ENCODE peak calls at places on chromosomes 2 and 18, in ten cellular contexts. N is stomach, J is transverse colon, P is sigmoid colon, G is HCT116, U is upper lobe of left lung, I is spleen, Q is K562, V is suprapubic skin, K is prostate gland. E is an unnamed sample. For H3K36me3, the result is how much of the 10 kb centered on the place peaks cover.

GRCh38 chr2:49940616-49941015 is 786.3 kb upstream of the FSHR start:
- DNase-seq in I (no peak), J (no peak), N (no peak), G (no peak), K (no peak), P (no peak), Q (no peak), V (no peak), U (no peak), E (no peak)

GRCh38 chr2:80326214-80326613 is 21.7 kb upstream of the LRRTM1 start:
- DNase-seq in K (no peak), N (no peak), V (no peak), Q (peak), G (no peak), J (no peak), U (no peak), P (no peak), I (no peak), E (no peak)

GRCh38 chr2:219638948-219639341 is 11.5 kb downstream of the SLC4A3 start:
- DNase-seq in N (no peak), J (no peak), I (no peak), G (no peak), P (peak), Q (no peak), K (no peak), U (no peak), V (no peak), E (no peak)

GRCh38 chr18:49584431-49584830 is 22.6 kb downstream of the LIPG start:
- DNase-seq in Q (no peak), V (no peak), N (no peak), J (no peak), G (no peak), P (no peak), I (no peak), K (no peak), U (no peak), E (no peak)

GRCh38 chr18:48827321-48828200 is 123.2 kb downstream of the SMAD7 start:
- DNase-seq in G (no peak), Q (peak), J (no peak), V (no peak), P (peak), I (peak), N (peak), K (no peak), U (peak), E (no peak)

GRCh38 chr2:162582357-162582798 is 238.4 kb downstream of the GCA start:
- DNase-seq in G (no peak), Q (no peak), U (peak), K (no peak), N (peak), V (no peak), J (no peak), P (no peak), I (no peak), E (no peak)

GRCh38 chr2:58419983-58420382 is 178.9 kb upstream of the FANCL start:
- DNase-seq in Q (no peak), U (no peak), P (no peak), I (peak), V (no peak), G (no peak), K (no peak), N (no peak), J (no peak), E (no peak)

GRCh38 chr18:616380-616995 is 19.7 kb downstream of the CLUL1 start:
- DNase-seq in Q (peak), J (no peak), N (no peak), I (no peak), P (no peak), K (no peak), G (peak), U (no peak), V (no peak), E (no peak)

GRCh38 chr2:233831011-233831721 is 23.2 kb downstream of the HJURP start:
- DNase-seq in J (no peak), N (peak), V (peak), K (no peak), Q (no peak), I (peak), P (peak), G (no peak), U (no peak), E (no peak)

GRCh38 chr2:221614274-221614673 is 42.2 kb upstream of the EPHA4 start:
- DNase-seq in U (peak), J (no peak), P (no peak), G (no peak), V (no peak), N (no peak), Q (no peak), I (no peak), K (no peak), E (no peak)

GRCh38 chr2:46385786-46386577 is 88.8 kb downstream of the EPAS1 start:
- DNase-seq in Q (no peak), N (no peak), G (no peak), U (no peak), I (no peak), P (no peak), K (no peak), J (no peak), V (no peak), E (no peak)

GRCh38 chr2:229575569-229576315 is 138.6 kb downstream of the DNER start:
- DNase-seq in I (no peak), V (no peak), G (no peak), K (no peak), U (no peak), J (no peak), P (no peak), Q (no peak), N (no peak), E (no peak)

GRCh38 chr2:170122883-170123547 is 54.9 kb upstream of the MYO3B start:
- DNase-seq in N (no peak), G (peak), K (no peak), U (no peak), I (no peak), J (no peak), Q (no peak), V (no peak), P (no peak), E (no peak)

GRCh38 chr2:162114291-162114690 is 37.8 kb downstream of the GCG start:
- DNase-seq in K (no peak), N (no peak), V (no peak), J (no peak), U (no peak), G (no peak), I (no peak), P (no peak), Q (no peak), E (no peak)

GRCh38 chr2:85584857-85585780 is 888 bp downstream of the VAMP5 start:
- DNase-seq in V (no peak), Q (peak), U (peak), G (no peak), I (no peak), K (peak), J (peak), N (peak), P (peak), E (no peak)

GRCh38 chr18:55419939-55420664 is 167.9 kb downstream of the TCF4 start:
- DNase-seq in P (no peak), G (no peak), Q (no peak), V (no peak), U (no peak), K (no peak), J (no peak), N (no peak), I (no peak), E (no peak)

GRCh38 chr2:47541848-47542450 is 139.0 kb downstream of the MSH2 start:
- DNase-seq in G (no peak), P (peak), K (no peak), Q (no peak), J (no peak), N (no peak), V (no peak), I (no peak), U (no peak), E (no peak)

GRCh38 chr2:7013761-7014160 is 96.5 kb downstream of the RNF144A start:
- DNase-seq in N (no peak), Q (no peak), V (no peak), I (no peak), K (no peak), J (no peak), G (no peak), P (no peak), U (no peak), E (no peak)

GRCh38 chr2:102436284-102436683 is 13.3 kb downstream of the IL18RAP start:
- DNase-seq in I (no peak), K (no peak), U (no peak), V (no peak), G (no peak), N (no peak), Q (no peak), J (no peak), P (no peak), E (peak)

DNA sequence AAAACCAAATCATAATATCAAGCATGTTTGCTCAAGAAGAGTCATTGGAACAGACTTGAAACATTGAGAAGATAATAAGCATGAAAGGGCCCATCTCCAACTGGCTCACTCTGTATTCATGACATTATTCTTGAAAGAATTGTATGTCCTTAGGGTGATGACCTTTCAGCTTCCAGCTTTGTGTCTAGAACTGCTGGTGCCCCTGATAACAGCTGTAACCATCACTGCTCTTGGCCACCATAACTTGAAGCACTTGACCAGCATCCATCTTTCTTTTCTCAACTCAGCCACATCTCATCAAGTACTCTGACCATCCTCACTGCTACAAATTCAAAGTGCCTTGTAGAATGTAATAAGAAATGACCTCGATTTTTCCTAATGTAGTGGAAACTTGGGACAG is 289.9 kb downstream of the SLC8A1 start:
- DNase-seq in V (no peak), K (no peak), G (no peak), N (no peak), J (no peak), U (no peak), P (no peak), Q (no peak), I (no peak), E (peak)
- H3K36me3 ChIP-seq in V (under half), K (under half), G (under half), N (under half), J (under half), U (under half), P (under half), Q (under half), I (under half), E (half or more)

GRCh38 chr2:178506949-178507348 is 26.7 kb downstream of the PLEKHA3 start:
- DNase-seq in N (no peak), V (no peak), J (no peak), G (no peak), I (no peak), Q (no peak), U (no peak), K (no peak), P (no peak), E (no peak)
- TF ChIP-seq POLR2A in N (no peak), V (no peak), J (no peak), G (no peak), I (no peak), Q (no peak), U (no peak), K (no peak), P (no peak), E (no peak)

DNA sequence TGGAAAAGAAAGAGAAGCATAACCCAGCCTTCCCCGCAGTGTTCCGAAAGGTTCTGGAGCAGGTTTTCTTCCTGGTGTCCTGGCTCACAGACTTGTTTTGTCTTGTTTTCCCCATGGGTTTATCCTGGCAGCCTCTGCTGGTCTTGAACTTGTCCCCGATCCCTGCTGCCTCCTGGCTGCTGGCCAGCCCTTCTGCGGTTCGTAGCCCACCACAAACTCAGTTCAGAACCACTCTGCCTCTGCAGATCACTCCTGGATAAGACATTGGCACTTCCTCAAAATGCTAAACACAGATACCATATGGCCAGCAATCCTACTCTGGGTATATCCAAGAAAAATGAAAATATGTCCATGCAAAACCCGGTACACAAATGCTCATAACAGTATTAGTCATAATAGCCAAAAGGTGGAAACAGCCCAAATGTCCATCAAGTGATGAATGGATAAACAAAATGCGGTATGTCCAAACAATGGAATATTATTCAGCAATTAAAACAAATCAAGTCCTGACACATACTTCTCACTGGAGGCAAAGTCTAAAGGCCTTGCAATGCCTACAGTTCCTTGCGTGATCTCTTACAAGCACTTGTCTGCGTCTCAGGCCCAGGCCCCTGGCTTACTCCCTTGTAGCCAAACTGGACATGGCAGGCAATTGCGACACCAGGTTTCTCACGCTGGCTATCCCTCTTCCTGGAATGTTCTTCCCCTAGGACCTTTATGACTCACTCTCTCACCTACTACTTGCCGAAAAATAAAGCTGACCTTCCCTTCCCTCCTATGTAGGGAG is 28.0 kb upstream of the ARHGEF4 start:
- DNase-seq in K (no peak), P (no peak), U (no peak), G (peak), J (no peak), N (no peak), Q (no peak), V (no peak), I (peak), E (no peak)
- TF ChIP-seq POLR2AphosphoS5 in K (no peak), P (no peak), U (no peak), G (peak), J (no peak), N (no peak), Q (no peak), V (no peak), I (no peak), E (no peak)

DNA sequence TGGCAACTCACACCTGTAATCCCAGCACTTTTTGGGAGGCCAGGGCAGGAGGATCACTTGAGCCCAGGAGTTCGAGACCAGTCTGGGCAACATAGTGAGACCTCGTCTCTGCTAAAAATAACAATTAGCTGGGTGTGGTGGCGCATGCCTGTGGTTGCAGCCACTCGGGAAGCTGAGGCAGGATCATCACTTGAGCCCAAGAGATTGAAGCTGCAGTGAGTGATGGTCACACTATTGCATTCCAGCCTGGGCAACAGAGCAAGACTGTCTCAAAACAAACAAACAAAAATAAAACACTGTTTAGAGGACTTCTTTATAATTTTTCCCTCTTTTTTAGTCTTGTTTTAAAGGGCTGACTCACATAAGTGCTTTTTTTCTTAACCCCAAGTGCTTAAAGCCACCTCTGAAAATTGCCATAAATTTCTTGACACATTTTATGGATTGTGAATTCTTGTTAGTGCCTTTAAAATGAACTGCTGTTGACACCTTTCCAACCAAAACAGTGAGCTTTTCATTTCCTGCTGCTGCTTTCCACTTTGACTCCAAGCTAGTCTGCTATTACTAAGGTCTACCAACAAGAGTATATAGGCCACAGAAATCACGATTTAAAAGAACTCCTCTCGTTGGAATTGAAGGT is 41.7 kb downstream of the CYP20A1 start:
- DNase-seq in U (no peak), J (no peak), P (no peak), G (peak), K (no peak), I (no peak), V (no peak), Q (no peak), N (no peak), E (no peak)
- H3K36me3 ChIP-seq in U (under half), J (under half), P (under half), G (under half), K (under half), I (half or more), V (half or more), Q (under half), N (half or more), E (half or more)

DNA sequence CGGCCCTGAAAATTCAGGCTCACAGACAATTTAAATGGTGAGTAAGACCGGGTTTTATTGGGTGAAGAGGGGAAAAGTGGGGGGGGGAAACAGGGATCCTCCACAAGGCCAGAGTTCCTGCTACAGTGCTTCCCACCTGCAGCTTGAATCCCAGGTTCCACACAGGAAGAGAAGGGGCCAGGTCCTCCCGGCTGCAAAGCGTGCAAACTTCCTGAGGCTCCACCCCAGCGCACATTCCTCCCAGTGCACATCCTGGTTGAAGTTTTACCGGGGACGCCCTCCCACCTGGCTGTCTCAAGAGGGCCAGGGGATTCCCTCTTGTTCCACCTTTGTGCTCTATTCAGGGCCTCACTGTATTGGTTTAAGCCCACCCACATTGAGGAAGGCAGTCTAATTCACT is 347.7 kb upstream of the REG3G start:
- DNase-seq in I (no peak), J (no peak), K (no peak), U (no peak), N (no peak), G (no peak), V (no peak), P (no peak), Q (no peak), E (no peak)
- TF ChIP-seq POLR2A in I (no peak), J (no peak), K (no peak), U (no peak), N (no peak), G (no peak), V (no peak), P (no peak), Q (no peak), E (no peak)

GRCh38 chr2:218456849-218457248 is 37.9 kb downstream of the VIL1 start:
- DNase-seq in N (no peak), G (no peak), U (no peak), K (no peak), V (no peak), J (no peak), P (no peak), I (no peak), Q (no peak), E (no peak)
- TF ChIP-seq POLR2AphosphoS5 in N (no peak), G (no peak), U (no peak), K (no peak), V (no peak), J (no peak), P (no peak), I (no peak), Q (no peak), E (no peak)

DNA sequence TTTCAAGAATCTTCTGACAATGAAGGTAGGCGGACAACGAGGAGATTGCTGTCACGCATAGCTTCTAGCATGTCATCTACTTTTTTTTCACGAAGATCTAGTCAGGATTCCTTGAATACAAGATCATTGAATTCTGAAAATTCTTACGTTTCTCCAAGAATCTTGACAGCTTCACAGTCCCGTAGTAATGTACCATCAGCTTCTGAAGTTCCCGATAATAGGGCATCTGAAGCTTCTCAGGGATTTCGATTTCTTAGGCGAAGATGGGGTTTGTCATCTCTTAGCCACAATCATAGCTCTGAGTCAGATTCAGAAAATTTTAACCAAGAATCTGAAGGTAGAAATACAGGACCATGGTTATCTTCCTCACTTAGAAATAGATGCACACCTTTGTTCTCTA is 35.8 kb downstream of the MARCHF7 start:
- DNase-seq in Q (no peak), J (no peak), V (no peak), U (no peak), N (no peak), I (no peak), P (no peak), G (no peak), K (no peak), E (no peak)
- H3K36me3 ChIP-seq in Q (half or more), J (under half), V (half or more), U (under half), N (half or more), I (half or more), P (under half), G (half or more), K (under half), E (under half)